ENCODE peak calls at places on chromosomes 6 and 20, in seven cellular contexts. O is endothelial cell of umbilical vein, Y is body of pancreas, V is prostate gland, T is HCT116, M is spleen, N is adrenal gland. I is an unnamed sample.

GRCh38 chr20:34791289-34792020 is 34.0 kb downstream of the NCOA6 start:
- DNase-seq in V (no peak), T (no peak), N (no peak), M (no peak), O (peak; percentile 9), Y (no peak), I (no peak)

GRCh38 chr20:19462491-19462890 is 250.0 kb downstream of the SLC24A3 start:
- DNase-seq in T (no peak), Y (no peak), O (no peak), V (no peak), N (no peak), M (no peak), I (no peak)

GRCh38 chr20:19858972-19859371 is 100.9 kb downstream of the RIN2 start:
- DNase-seq in N (no peak), O (no peak), V (no peak), M (no peak), Y (no peak), T (no peak), I (no peak)

GRCh38 chr6:140744648-140745320 is 1370.3 kb upstream of the CITED2 start:
- DNase-seq in V (no peak), T (no peak), O (no peak), Y (no peak), N (peak; percentile 81), M (no peak), I (no peak)

GRCh38 chr20:51428451-51429143 is 113.9 kb downstream of the NFATC2 start:
- DNase-seq in M (peak; percentile 73), T (no peak), O (peak; percentile 82), N (no peak), V (no peak), Y (peak; percentile 70), I (no peak)

GRCh38 chr6:70371454-70372105 is 41.7 kb upstream of the FAM135A start:
- DNase-seq in N (no peak), M (no peak), T (peak; percentile 67), O (peak; percentile 71), Y (no peak), V (no peak), I (no peak)

GRCh38 chr20:41650221-41650948 is 32.2 kb upstream of the CHD6 start:
- DNase-seq in Y (peak; percentile 44), N (no peak), V (peak; percentile 87), T (no peak), M (no peak), O (no peak), I (no peak)

GRCh38 chr6:45430590-45431202 is 53.0 kb upstream of the SUPT3H start:
- DNase-seq in Y (no peak), O (no peak), V (no peak), M (no peak), N (no peak), T (no peak), I (no peak)

GRCh38 chr6:81937296-81937937 is 184.9 kb upstream of the TENT5A start:
- DNase-seq in O (no peak), V (no peak), Y (no peak), M (no peak), N (no peak), T (peak; percentile 50), I (no peak)

GRCh38 chr6:44059359-44060342 is 67.6 kb downstream of the MRPL14 start:
- DNase-seq in M (no peak), Y (no peak), V (no peak), N (no peak), T (no peak), O (peak; percentile 48), I (no peak)

GRCh38 chr20:62710886-62711702 is 2.5 kb downstream of the NTSR1 start:
- DNase-seq in Y (no peak), O (no peak), M (no peak), T (no peak), N (no peak), V (no peak), I (no peak)

GRCh38 chr6:123589317-123589716 is 47.4 kb downstream of the TRDN start:
- DNase-seq in O (peak; percentile 7), T (no peak), Y (no peak), N (no peak), M (no peak), V (no peak), I (no peak)

GRCh38 chr20:3074812-3075211 is 3.4 kb downstream of the OXT start:
- DNase-seq in O (no peak), Y (no peak), T (no peak), N (no peak), M (no peak), V (no peak), I (no peak)

GRCh38 chr20:33731693-33732165 is at the start of gene ZNF341:
- DNase-seq in M (peak; percentile 98), N (peak; percentile 91), T (peak; percentile 39), Y (peak; percentile 92), V (peak; percentile 82), O (peak; percentile 74), I (peak; percentile 92)

GRCh38 chr20:51650685-51651134 is 108.2 kb upstream of the NFATC2 start:
- DNase-seq in V (no peak), M (no peak), N (no peak), O (peak; percentile 85), Y (no peak), T (peak; percentile 15), I (no peak)

GRCh38 chr6:15614277-15614676 is 48.6 kb downstream of the DTNBP1 start:
- DNase-seq in V (no peak), T (no peak), Y (no peak), N (peak; percentile 31), M (no peak), O (no peak), I (peak; percentile 60)

GRCh38 chr6:104843196-104843595 is 16.5 kb downstream of the HACE1 start:
- DNase-seq in Y (no peak), T (no peak), V (no peak), O (no peak), N (no peak), M (no peak), I (no peak)

GRCh38 chr6:113511100-113511499 is 346.0 kb upstream of the MARCKS start:
- DNase-seq in N (no peak), Y (no peak), T (no peak), O (no peak), M (no peak), V (no peak), I (no peak)

GRCh38 chr6:162638931-162639574 is 88.5 kb downstream of the PRKN start:
- DNase-seq in N (no peak), Y (no peak), V (no peak), M (no peak), O (no peak), T (no peak), I (no peak)

GRCh38 chr6:41599015-41599835 is 39.0 kb upstream of the MDFI start:
- DNase-seq in N (no peak), T (no peak), Y (no peak), O (no peak), V (no peak), M (peak; percentile 61), I (no peak)
- TF ChIP-seq CTCF in N (no peak), T (no peak), Y (no peak), O (no peak), V (no peak), M (no peak), I (no peak)

GRCh38 chr20:45362804-45363610 is at the start of gene SYS1:
- DNase-seq in O (peak; percentile 99), N (peak; percentile 99), Y (peak; percentile 98), T (peak; percentile 96), M (peak; percentile 99), V (peak; percentile 98), I (peak; percentile 99)
- TF ChIP-seq POLR2A in O (peak; percentile 88), N (peak; percentile 98), Y (peak; percentile 97), T (peak; percentile 76), M (peak; percentile 51), V (peak; percentile 82), I (peak; percentile 98)

DNA sequence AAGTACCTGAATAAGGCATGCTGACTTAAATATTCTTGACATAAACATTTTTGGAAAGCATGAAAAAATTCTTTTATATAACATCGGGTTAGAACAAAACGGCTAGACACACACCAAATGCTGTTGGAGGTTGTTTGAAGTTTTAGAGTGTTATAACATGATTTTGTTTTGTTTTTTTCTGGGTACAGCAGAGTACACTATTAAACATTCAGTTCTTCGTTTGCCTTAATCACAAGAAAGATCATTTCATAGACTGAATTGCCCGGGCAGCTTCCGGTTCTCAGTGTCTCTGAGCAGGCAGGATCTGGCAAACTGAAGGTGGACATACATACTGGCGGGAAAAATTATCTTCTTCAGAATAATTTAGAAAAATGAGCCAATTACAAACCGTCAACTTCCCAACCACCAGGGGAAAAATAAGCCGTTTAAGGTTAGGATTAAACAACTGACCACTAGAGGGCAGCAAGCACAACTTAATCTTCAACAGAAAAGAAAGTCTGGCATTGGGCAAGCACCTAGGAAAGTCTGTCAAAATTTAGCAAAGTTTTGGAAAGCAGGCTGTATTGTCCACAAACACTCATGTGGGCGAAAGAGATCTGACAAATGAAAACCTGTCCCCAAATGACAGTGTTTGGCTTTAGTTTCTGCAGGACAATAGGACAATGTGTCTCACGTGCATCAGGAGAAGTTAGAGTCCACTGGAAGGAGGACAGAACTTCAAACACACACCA is 15.0 kb downstream of the ZNF217 start:
- DNase-seq in O (peak; percentile 90), M (no peak), T (peak; percentile 82), N (peak; percentile 72), V (peak; percentile 86), Y (peak; percentile 60), I (no peak)
- H3K4me3 ChIP-seq in O (no peak overlapping the region), M (peak overlapping the region; percentile 31), T (no peak overlapping the region), N (no peak overlapping the region), V (no peak overlapping the region), Y (no peak overlapping the region), I (no peak overlapping the region)

GRCh38 chr6:107116328-107116892 is 1.1 kb upstream of the BEND3 start:
- DNase-seq in T (no peak), O (peak; percentile 50), Y (peak; percentile 77), M (no peak), N (peak; percentile 40), V (peak; percentile 55), I (peak; percentile 52)

GRCh38 chr6:107115695-107116327 is 496 bp upstream of the BEND3 start:
- DNase-seq in N (peak; percentile 30), Y (peak; percentile 75), T (no peak), V (peak; percentile 26), O (peak; percentile 54), M (peak; percentile 78), I (peak; percentile 52)

GRCh38 chr6:107114213-107114871 is 973 bp downstream of the BEND3 start:
- DNase-seq in N (peak; percentile 89), M (peak; percentile 95), T (peak; percentile 52), V (peak; percentile 81), O (peak; percentile 78), Y (peak; percentile 94), I (peak; percentile 92)

GRCh38 chr6:107113460-107114212 is 1.7 kb downstream of the BEND3 start:
- DNase-seq in T (no peak), N (peak; percentile 30), M (no peak), V (no peak), Y (peak; percentile 40), O (no peak), I (no peak)

GRCh38 chr6:107114872-107115694 is at the start of gene BEND3:
- DNase-seq in N (peak; percentile 36), M (peak; percentile 85), Y (peak; percentile 53), O (no peak), T (no peak), V (peak; percentile 9), I (peak; percentile 46)
- TF ChIP-seq CTCF in N (no peak), M (no peak), Y (no peak), O (no peak), T (no peak), V (no peak), I (no peak)

I was measured in right lobe of liver.